ENCODE peak calls at places on chromosome 7, in eight cellular contexts. D is breast epithelium, L is K562, H is GM12878, I is endothelial cell of umbilical vein, R is spleen, V is stomach, E is transverse colon. K is an unnamed sample.

GRCh38 chr7:75604408-75604807 is 112.3 kb downstream of the SPDYE5 start:
- DNase-seq in D (no peak), L (no peak), H (no peak), I (no peak), R (no peak), V (no peak), E (no peak), K (no peak)

GRCh38 chr7:129630341-129630740 is 18.8 kb downstream of the NRF1 start:
- DNase-seq in D (no peak), L (no peak), H (no peak), I (peak; percentile 19), R (no peak), V (no peak), E (no peak), K (no peak)

GRCh38 chr7:94697671-94697994 is 41.7 kb upstream of the SGCE start:
- DNase-seq in D (no peak), L (no peak), H (no peak), I (no peak), R (no peak), V (no peak), E (no peak), K (no peak)

GRCh38 chr7:86320886-86321285 is 322.8 kb upstream of the GRM3 start:
- DNase-seq in D (no peak), L (no peak), H (no peak), I (no peak), R (no peak), V (no peak), E (no peak), K (no peak)

GRCh38 chr7:139915864-139916716 is 87.0 kb downstream of the TBXAS1 start:
- DNase-seq in D (peak; percentile 42), L (peak; percentile 93), H (peak; percentile 91), I (peak; percentile 88), R (no peak), V (peak; percentile 46), E (peak; percentile 55), K (peak; percentile 44)

GRCh38 chr7:21704362-21704761 is 161.5 kb downstream of the DNAH11 start:
- DNase-seq in D (no peak), L (no peak), H (no peak), I (no peak), R (no peak), V (no peak), E (no peak), K (no peak)

GRCh38 chr7:151060416-151061234 is 1.2 kb downstream of the SLC4A2 start:
- DNase-seq in D (no peak), L (peak; percentile 40), H (no peak), I (peak; percentile 32), R (no peak), V (peak; percentile 64), E (peak; percentile 58), K (peak; percentile 72)

GRCh38 chr7:95213809-95214492 is 110.4 kb downstream of the PON1 start:
- DNase-seq in D (no peak), L (no peak), H (no peak), I (no peak), R (peak; percentile 41), V (no peak), E (no peak), K (no peak)

GRCh38 chr7:99729501-99730261 is 5.3 kb downstream of the CYP3A7 start:
- DNase-seq in D (peak; percentile 75), L (no peak), H (no peak), I (no peak), R (no peak), V (no peak), E (no peak), K (peak; percentile 24)

GRCh38 chr7:30682131-30683083 is at the start of gene CRHR2:
- DNase-seq in D (no peak), L (peak; percentile 46), H (no peak), I (peak; percentile 4), R (no peak), V (no peak), E (no peak), K (peak; percentile 87)

GRCh38 chr7:134448359-134449229 is 10.3 kb downstream of the AKR1B1 start:
- DNase-seq in D (no peak), L (peak; percentile 79), H (no peak), I (peak; percentile 64), R (no peak), V (no peak), E (no peak), K (no peak)

GRCh38 chr7:40299097-40299496 is 164.3 kb downstream of the SUGCT start:
- DNase-seq in D (no peak), L (no peak), H (no peak), I (peak; percentile 97), R (no peak), V (no peak), E (no peak), K (no peak)

GRCh38 chr7:141427134-141427533 is 124.1 kb upstream of the AGK start:
- DNase-seq in D (no peak), L (no peak), H (no peak), I (no peak), R (no peak), V (no peak), E (no peak), K (no peak)

GRCh38 chr7:142868188-142868811 is 13.4 kb downstream of the EPHB6 start:
- DNase-seq in D (no peak), L (no peak), H (no peak), I (no peak), R (no peak), V (no peak), E (no peak), K (no peak)

GRCh38 chr7:117155694-117156093 is 167.2 kb downstream of the WNT2 start:
- DNase-seq in D (no peak), L (no peak), H (no peak), I (no peak), R (no peak), V (no peak), E (no peak), K (no peak)

GRCh38 chr7:151637781-151638261 is 118.1 kb upstream of the RHEB start:
- DNase-seq in D (no peak), L (no peak), H (no peak), I (no peak), R (no peak), V (no peak), E (no peak), K (no peak)

GRCh38 chr7:157521061-157521731 is 184.4 kb downstream of the DNAJB6 start:
- DNase-seq in D (peak; percentile 12), L (no peak), H (no peak), I (no peak), R (peak; percentile 72), V (peak; percentile 16), E (no peak), K (peak; percentile 58)

GRCh38 chr7:157520249-157520648 is 183.4 kb downstream of the DNAJB6 start:
- DNase-seq in D (peak; percentile 6), L (no peak), H (peak; percentile 23), I (no peak), R (peak; percentile 52), V (no peak), E (no peak), K (no peak)

GRCh38 chr7:157519246-157519645 is 182.4 kb downstream of the DNAJB6 start:
- DNase-seq in D (peak; percentile 14), L (no peak), H (no peak), I (no peak), R (peak; percentile 71), V (peak; percentile 17), E (no peak), K (no peak)

GRCh38 chr7:157518514-157519175 is 181.8 kb downstream of the DNAJB6 start:
- DNase-seq in D (no peak), L (no peak), H (no peak), I (no peak), R (no peak), V (no peak), E (no peak), K (no peak)

GRCh38 chr7:157519798-157520244 is 183.0 kb downstream of the DNAJB6 start:
- DNase-seq in D (peak; percentile 10), L (no peak), H (no peak), I (no peak), R (peak; percentile 57), V (peak; percentile 20), E (no peak), K (no peak)
- H3K9me3 ChIP-seq in D (no peaks in the 10 kb centered on the region), L (no peaks in the 10 kb centered on the region), H (no peaks in the 10 kb centered on the region), I (no peaks in the 10 kb centered on the region), R (no peaks in the 10 kb centered on the region), V (no peaks in the 10 kb centered on the region), E (no peaks in the 10 kb centered on the region), K (no peaks in the 10 kb centered on the region)

DNA sequence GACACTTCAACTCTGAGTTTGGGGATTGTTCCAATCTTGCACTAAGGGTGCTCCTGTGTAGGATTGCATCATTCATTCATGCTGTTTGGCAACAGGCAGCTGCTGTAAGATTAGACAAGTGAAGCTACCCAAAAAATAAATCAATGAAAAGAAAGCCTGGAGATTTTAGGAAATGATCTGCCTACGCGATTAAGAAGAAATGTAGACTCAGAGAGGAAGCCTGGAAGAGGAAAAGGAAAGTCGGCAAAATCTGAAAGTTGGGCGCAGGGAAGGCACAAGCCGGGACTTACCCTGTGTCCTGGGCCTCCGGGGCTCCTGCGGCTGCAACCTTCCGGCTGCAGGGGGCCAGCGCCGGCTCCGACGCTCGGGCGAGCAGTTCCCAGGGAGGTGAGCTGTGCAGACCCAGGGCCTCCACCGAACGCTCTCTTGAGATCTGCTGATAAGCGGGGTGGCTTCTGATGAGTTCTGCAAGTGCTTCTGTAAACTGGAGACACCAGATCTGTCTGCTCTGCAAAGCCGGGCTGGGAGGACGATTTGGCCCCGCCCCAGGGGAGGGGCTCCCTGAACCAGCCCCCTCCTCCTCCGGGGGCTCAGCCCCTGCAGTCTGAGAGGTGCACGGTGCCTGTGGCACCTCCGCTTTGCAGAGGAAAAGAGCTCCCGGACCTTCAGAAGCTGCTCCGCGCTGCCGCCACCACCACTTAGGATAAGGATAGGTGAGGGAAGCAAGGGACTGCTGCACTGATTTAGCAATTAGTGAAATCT is 17.4 kb downstream of the PSPH start:
- DNase-seq in D (no peak), L (peak; percentile 64), H (peak; percentile 43), I (peak; percentile 83), R (peak; percentile 91), V (peak; percentile 55), E (peak; percentile 70), K (peak; percentile 68)
- TF ChIP-seq POLR2AphosphoS5 in D (no peak), L (no peak), H (peak; percentile 47), I (no peak), R (peak; percentile 51), V (no peak), E (no peak), K (no peak)

DNA sequence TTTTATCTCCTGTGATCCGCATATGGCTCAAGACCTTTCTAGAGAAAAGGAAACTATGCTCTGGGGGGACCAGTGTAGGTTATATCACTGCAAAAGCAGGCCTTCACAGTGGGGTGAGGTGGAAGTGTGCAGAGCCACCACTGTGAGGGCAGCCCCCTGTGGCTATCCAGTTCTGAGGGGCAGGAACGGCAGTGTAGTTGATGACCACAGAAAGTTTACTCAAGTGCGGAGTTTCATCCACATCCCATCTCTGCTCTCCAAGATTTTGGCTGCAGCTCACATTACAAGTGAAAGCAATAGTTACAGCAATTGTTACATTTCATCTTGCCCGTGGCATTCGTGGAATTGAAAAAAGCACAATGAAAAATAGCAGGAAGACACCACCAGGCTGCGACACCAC is 345.9 kb upstream of the GALNT17 start:
- DNase-seq in D (no peak), L (no peak), H (no peak), I (no peak), R (no peak), V (no peak), E (no peak), K (no peak)
- H3K36me3 ChIP-seq in D (peaks cover 13% of the 10 kb centered on the region), L (no peaks in the 10 kb centered on the region), H (peaks cover 41% of the 10 kb centered on the region), I (no peaks in the 10 kb centered on the region), R (no peaks in the 10 kb centered on the region), V (peaks cover 95% of the 10 kb centered on the region), E (peaks cover 22% of the 10 kb centered on the region), K (peaks cover 45% of the 10 kb centered on the region)

DNA sequence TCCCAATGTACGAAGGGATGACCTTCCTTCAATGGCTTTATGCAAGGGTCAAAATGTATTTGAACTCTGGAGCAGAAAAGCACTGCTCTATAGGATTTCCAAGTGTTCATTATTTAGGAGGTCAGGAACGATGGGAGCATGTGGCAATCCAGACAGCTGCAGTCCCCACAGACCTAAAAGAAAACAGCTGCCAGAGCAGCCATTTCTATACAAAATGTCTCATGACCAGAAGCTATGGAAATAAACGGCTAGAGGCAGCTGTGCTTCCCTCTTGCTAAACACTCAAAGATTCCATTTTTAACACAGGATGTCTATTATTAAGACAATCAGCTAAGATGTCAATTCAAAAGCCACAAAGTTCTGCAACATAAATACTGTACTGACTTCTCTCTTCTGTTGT is 879.1 kb upstream of the C7orf33 start:
- DNase-seq in D (no peak), L (no peak), H (no peak), I (no peak), R (no peak), V (no peak), E (no peak), K (no peak)
- H3K9me3 ChIP-seq in D (peaks cover 9% of the 10 kb centered on the region), L (peaks cover 2% of the 10 kb centered on the region), H (no peaks in the 10 kb centered on the region), I (peaks cover 2% of the 10 kb centered on the region), R (peaks cover 21% of the 10 kb centered on the region), V (no peaks in the 10 kb centered on the region), E (peaks cover 4% of the 10 kb centered on the region), K (peaks cover 17% of the 10 kb centered on the region)

K was measured in upper lobe of left lung.